ENCODE peak calls at places on chromosome 1, in five cellular contexts. One of them, this sample, is unnamed.

GRCh38 chr1:185917646-185918045 is 183.5 kb downstream of the HMCN1 start:
- DNase-seq in GM23338: peak
- DNase-seq in neural progenitor cell: peak
- DNase-seq in A549: peak
- DNase-seq in neuronal stem cell: peak
- DNase-seq in this sample: no peak

GRCh38 chr1:184513966-184514365 is 127.1 kb downstream of the C1orf21 start:
- DNase-seq in A549: peak
- DNase-seq in GM23338: no peak
- DNase-seq in neural progenitor cell: no peak
- DNase-seq in neuronal stem cell: no peak
- DNase-seq in this sample: no peak

GRCh38 chr1:44015206-44015605 is 16.1 kb downstream of the SLC6A9 start:
- DNase-seq in A549: no peak
- DNase-seq in neuronal stem cell: no peak
- DNase-seq in neural progenitor cell: no peak
- DNase-seq in GM23338: no peak
- DNase-seq in this sample: no peak

GRCh38 chr1:150144606-150145005 is 5.1 kb upstream of the PLEKHO1 start:
- DNase-seq in neural progenitor cell: no peak
- DNase-seq in neuronal stem cell: no peak
- DNase-seq in A549: no peak
- DNase-seq in GM23338: no peak
- DNase-seq in this sample: no peak

GRCh38 chr1:40651138-40651857 is 14.2 kb downstream of the RIMS3 start:
- DNase-seq in A549: no peak
- DNase-seq in neuronal stem cell: no peak
- DNase-seq in neural progenitor cell: no peak
- DNase-seq in GM23338: peak
- DNase-seq in this sample: no peak

GRCh38 chr1:57131701-57132394 is 166.0 kb upstream of the C8B start:
- DNase-seq in neural progenitor cell: no peak
- DNase-seq in neuronal stem cell: no peak
- DNase-seq in GM23338: no peak
- DNase-seq in A549: no peak
- DNase-seq in this sample: no peak

GRCh38 chr1:180536796-180537372 is 21.9 kb upstream of the OVAAL start:
- DNase-seq in neuronal stem cell: no peak
- DNase-seq in A549: no peak
- DNase-seq in neural progenitor cell: no peak
- DNase-seq in GM23338: no peak
- DNase-seq in this sample: no peak

GRCh38 chr1:231093158-231093922 is 53.3 kb upstream of the FAM89A start:
- DNase-seq in GM23338: no peak
- DNase-seq in A549: peak
- DNase-seq in neural progenitor cell: peak
- DNase-seq in neuronal stem cell: peak
- DNase-seq in this sample: no peak

GRCh38 chr1:3543076-3544049 is 67.9 kb downstream of the MEGF6 start:
- DNase-seq in A549: peak
- DNase-seq in neural progenitor cell: peak
- DNase-seq in GM23338: no peak
- DNase-seq in neuronal stem cell: no peak
- DNase-seq in this sample: peak

GRCh38 chr1:214187933-214188332 is 93.0 kb upstream of the SMYD2 start:
- DNase-seq in neural progenitor cell: peak
- DNase-seq in A549: no peak
- DNase-seq in GM23338: peak
- DNase-seq in neuronal stem cell: no peak
- DNase-seq in this sample: peak

GRCh38 chr1:110152133-110152785 is 2.0 kb downstream of the SLC6A17 start:
- DNase-seq in neural progenitor cell: no peak
- DNase-seq in GM23338: no peak
- DNase-seq in A549: peak
- DNase-seq in neuronal stem cell: no peak
- DNase-seq in this sample: no peak

GRCh38 chr1:110148961-110149360 is 1.3 kb upstream of the SLC6A17 start:
- DNase-seq in GM23338: peak
- DNase-seq in A549: peak
- DNase-seq in neuronal stem cell: no peak
- DNase-seq in neural progenitor cell: peak
- DNase-seq in this sample: no peak

GRCh38 chr1:110153407-110153950 is 3.2 kb downstream of the SLC6A17 start:
- DNase-seq in A549: no peak
- DNase-seq in GM23338: no peak
- DNase-seq in neuronal stem cell: no peak
- DNase-seq in neural progenitor cell: no peak
- DNase-seq in this sample: no peak

GRCh38 chr1:110150330-110151174 is at the start of gene SLC6A17:
- DNase-seq in GM23338: peak
- DNase-seq in neuronal stem cell: peak
- DNase-seq in neural progenitor cell: peak
- DNase-seq in A549: peak
- DNase-seq in this sample: peak

GRCh38 chr1:110151175-110151715 is 951 bp downstream of the SLC6A17 start:
- DNase-seq in A549: no peak
- DNase-seq in GM23338: peak
- DNase-seq in neural progenitor cell: peak
- DNase-seq in neuronal stem cell: no peak
- DNase-seq in this sample: peak
- H3K4me2 ChIP-seq in A549: peak
- H3K4me2 ChIP-seq in GM23338: peak
- H3K4me2 ChIP-seq in neural progenitor cell: peak
- H3K4me2 ChIP-seq in neuronal stem cell: peak
- H3K4me2 ChIP-seq in this sample: peak

GRCh38 chr1:204361781-204362180 is 2.1 kb upstream of the PLEKHA6 start:
- DNase-seq in neural progenitor cell: no peak
- DNase-seq in neuronal stem cell: no peak
- DNase-seq in GM23338: no peak
- DNase-seq in A549: no peak
- DNase-seq in this sample: no peak

GRCh38 chr1:204363335-204364114 is 3.8 kb upstream of the PLEKHA6 start:
- DNase-seq in neuronal stem cell: peak
- DNase-seq in A549: peak
- DNase-seq in neural progenitor cell: peak
- DNase-seq in GM23338: peak
- DNase-seq in this sample: peak

GRCh38 chr1:204360314-204360713 is 585 bp upstream of the PLEKHA6 start:
- DNase-seq in neural progenitor cell: no peak
- DNase-seq in neuronal stem cell: no peak
- DNase-seq in GM23338: no peak
- DNase-seq in A549: no peak
- DNase-seq in this sample: no peak

GRCh38 chr1:204361341-204361771 is 1.6 kb upstream of the PLEKHA6 start:
- DNase-seq in A549: no peak
- DNase-seq in GM23338: no peak
- DNase-seq in neural progenitor cell: no peak
- DNase-seq in neuronal stem cell: no peak
- DNase-seq in this sample: no peak

DNA sequence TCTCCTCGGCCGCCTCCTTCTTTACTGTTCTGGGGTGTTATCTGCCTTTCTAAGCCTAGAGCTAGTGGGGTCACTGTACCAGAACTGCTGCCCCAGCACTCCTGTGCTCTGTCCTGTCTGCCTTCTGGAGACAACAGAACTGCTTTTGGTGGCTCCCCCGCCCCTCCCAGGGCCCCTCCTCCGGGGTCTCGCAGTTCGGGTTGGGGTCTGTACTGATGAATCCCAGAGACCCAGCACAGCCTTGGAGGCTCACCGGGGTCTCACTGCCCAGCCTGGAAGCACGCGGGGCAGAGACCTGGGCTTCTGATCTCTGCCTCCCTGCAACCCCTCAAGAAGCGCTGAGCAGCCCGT is 3.2 kb upstream of the PLEKHA6 start:
- DNase-seq in neuronal stem cell: no peak
- DNase-seq in neural progenitor cell: peak
- DNase-seq in GM23338: no peak
- DNase-seq in A549: no peak
- DNase-seq in this sample: no peak
- H3K27ac ChIP-seq in neuronal stem cell: no peak
- H3K27ac ChIP-seq in neural progenitor cell: no peak
- H3K27ac ChIP-seq in GM23338: no peak
- H3K27ac ChIP-seq in A549: peak
- H3K27ac ChIP-seq in this sample: no peak

GRCh38 chr1:79899914-79900313 is 893.4 kb upstream of the ADGRL4 start:
- DNase-seq in A549: no peak
- DNase-seq in GM23338: no peak
- DNase-seq in neuronal stem cell: no peak
- DNase-seq in neural progenitor cell: no peak
- DNase-seq in this sample: no peak

GRCh38 chr1:79896136-79896535 is 889.6 kb upstream of the ADGRL4 start:
- DNase-seq in A549: no peak
- DNase-seq in neural progenitor cell: no peak
- DNase-seq in GM23338: no peak
- DNase-seq in neuronal stem cell: no peak
- DNase-seq in this sample: no peak

DNA sequence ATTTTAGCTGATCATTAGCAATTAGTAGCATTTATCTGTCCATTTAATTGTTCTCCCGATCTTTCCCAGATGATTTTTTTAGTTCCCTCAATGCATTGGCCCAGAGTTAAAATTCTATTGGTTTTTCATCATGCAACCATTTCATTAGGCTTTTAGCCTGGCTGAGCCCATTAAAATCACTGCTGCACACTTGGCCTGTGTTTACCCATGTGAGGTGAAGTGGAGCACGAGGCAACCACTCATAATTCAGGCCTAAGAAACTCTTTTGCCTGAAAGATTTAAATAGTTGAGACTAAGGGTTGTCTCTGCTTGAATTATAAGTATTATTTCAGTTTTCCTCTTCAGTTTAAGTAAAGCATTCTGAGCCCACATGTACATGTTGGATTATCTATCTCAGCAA is 889.0 kb upstream of the ADGRL4 start:
- DNase-seq in neuronal stem cell: no peak
- DNase-seq in GM23338: no peak
- DNase-seq in neural progenitor cell: no peak
- DNase-seq in A549: no peak
- DNase-seq in this sample: no peak
- H3K4me2 ChIP-seq in neuronal stem cell: no peak
- H3K4me2 ChIP-seq in GM23338: no peak
- H3K4me2 ChIP-seq in neural progenitor cell: no peak
- H3K4me2 ChIP-seq in A549: no peak
- H3K4me2 ChIP-seq in this sample: no peak

GRCh38 chr1:80533775-80534314 is 1266.9 kb upstream of the ADGRL2 start:
- DNase-seq in neural progenitor cell: no peak
- DNase-seq in A549: no peak
- DNase-seq in GM23338: peak
- DNase-seq in neuronal stem cell: no peak
- DNase-seq in this sample: no peak

GRCh38 chr1:80534606-80535360 is 1266.0 kb upstream of the ADGRL2 start:
- DNase-seq in A549: peak
- DNase-seq in neural progenitor cell: no peak
- DNase-seq in neuronal stem cell: no peak
- DNase-seq in GM23338: no peak
- DNase-seq in this sample: no peak

GRCh38 chr1:80531182-80531581 is 1269.6 kb upstream of the ADGRL2 start:
- DNase-seq in neural progenitor cell: no peak
- DNase-seq in neuronal stem cell: no peak
- DNase-seq in A549: no peak
- DNase-seq in GM23338: no peak
- DNase-seq in this sample: no peak

GRCh38 chr1:80535446-80535845 is 1265.3 kb upstream of the ADGRL2 start:
- DNase-seq in GM23338: peak
- DNase-seq in neuronal stem cell: no peak
- DNase-seq in neural progenitor cell: peak
- DNase-seq in A549: peak
- DNase-seq in this sample: no peak

GRCh38 chr1:80533178-80533577 is 1267.6 kb upstream of the ADGRL2 start:
- DNase-seq in GM23338: no peak
- DNase-seq in neuronal stem cell: no peak
- DNase-seq in neural progenitor cell: no peak
- DNase-seq in A549: no peak
- DNase-seq in this sample: no peak
- H3K27ac ChIP-seq in GM23338: peak
- H3K27ac ChIP-seq in neuronal stem cell: no peak
- H3K27ac ChIP-seq in neural progenitor cell: no peak
- H3K27ac ChIP-seq in A549: peak
- H3K27ac ChIP-seq in this sample: no peak

GRCh38 chr1:6292134-6292533 is 31.2 kb upstream of the GPR153 start:
- DNase-seq in GM23338: no peak
- DNase-seq in neuronal stem cell: no peak
- DNase-seq in A549: no peak
- DNase-seq in neural progenitor cell: no peak
- DNase-seq in this sample: no peak
- H3K4me2 ChIP-seq in GM23338: no peak
- H3K4me2 ChIP-seq in neuronal stem cell: no peak
- H3K4me2 ChIP-seq in A549: no peak
- H3K4me2 ChIP-seq in neural progenitor cell: no peak
- H3K4me2 ChIP-seq in this sample: no peak

GRCh38 chr1:85393490-85393889 is 71.5 kb downstream of the DDAH1 start:
- DNase-seq in GM23338: peak
- DNase-seq in neural progenitor cell: no peak
- DNase-seq in neuronal stem cell: no peak
- DNase-seq in A549: no peak
- DNase-seq in this sample: no peak

GRCh38 chr1:85398391-85399064 is 66.4 kb downstream of the DDAH1 start:
- DNase-seq in A549: peak
- DNase-seq in GM23338: no peak
- DNase-seq in neural progenitor cell: no peak
- DNase-seq in neuronal stem cell: no peak
- DNase-seq in this sample: no peak

GRCh38 chr1:85394130-85394529 is 70.8 kb downstream of the DDAH1 start:
- DNase-seq in GM23338: no peak
- DNase-seq in neuronal stem cell: no peak
- DNase-seq in A549: no peak
- DNase-seq in neural progenitor cell: no peak
- DNase-seq in this sample: no peak

GRCh38 chr1:85396194-85396593 is 68.8 kb downstream of the DDAH1 start:
- DNase-seq in neural progenitor cell: no peak
- DNase-seq in neuronal stem cell: no peak
- DNase-seq in A549: no peak
- DNase-seq in GM23338: peak
- DNase-seq in this sample: no peak

GRCh38 chr1:85397490-85398044 is 67.4 kb downstream of the DDAH1 start:
- DNase-seq in neural progenitor cell: peak
- DNase-seq in neuronal stem cell: no peak
- DNase-seq in A549: no peak
- DNase-seq in GM23338: peak
- DNase-seq in this sample: no peak
- H3K27ac ChIP-seq in neural progenitor cell: no peak
- H3K27ac ChIP-seq in neuronal stem cell: no peak
- H3K27ac ChIP-seq in A549: no peak
- H3K27ac ChIP-seq in GM23338: no peak
- H3K27ac ChIP-seq in this sample: peak

This sample was measured in SK-N-SH.